ENCODE peak calls at places on chromosomes 6 and 20, in eight cellular contexts. H is fibroblast of mammary gland; V is NCI-H2029 treated with DMSO at 0.1 percent for 48 hours; G is stimulated activated CD4-positive, alpha-beta T cell treated with anti-CD3 and anti-CD28 coated beads, Interleukin-2, amount 100 ng/mL, for 24 hours; I is cardiac muscle cell; D is fibroblast of the conjunctiva; A is effector CD4-positive, alpha-beta T cell; W is amniotic stem cell. R is an unnamed sample.
A peak's percentile ranks its signal among the peaks of the same experiment; 100 is the strongest.

GRCh38 chr6:126359936-126360537 is 20.1 kb downstream of the CENPW start:
- DNase-seq in H (no peak), V (no peak), A (no peak), D (no peak), W (no peak), I (no peak), G (no peak), R (no peak)

GRCh38 chr20:37042986-37043972 is 52.5 kb downstream of the RBL1 start:
- DNase-seq in H (no peak), W (no peak), V (no peak), I (no peak), A (no peak), D (no peak), G (peak; percentile 31), R (no peak)

GRCh38 chr20:17873410-17874270 is 95.0 kb downstream of the SNX5 start:
- DNase-seq in D (peak; percentile 99), G (no peak), H (peak; percentile 97), I (peak; percentile 47), W (peak; percentile 80), V (peak; percentile 63), A (no peak), R (peak; percentile 93)

GRCh38 chr6:85451586-85452306 is 1.9 kb downstream of the NT5E start:
- DNase-seq in G (no peak), V (no peak), A (no peak), D (no peak), H (no peak), W (no peak), I (no peak), R (no peak)

GRCh38 chr6:82237013-82237412 is 10.5 kb downstream of the IBTK start:
- DNase-seq in D (no peak), I (peak; percentile 24), H (no peak), W (no peak), V (no peak), G (no peak), A (no peak), R (peak; percentile 45)

GRCh38 chr6:30757261-30757935 is 13.1 kb upstream of the IER3 start:
- DNase-seq in D (no peak), W (no peak), G (no peak), A (no peak), I (peak; percentile 65), V (no peak), H (no peak), R (no peak)

GRCh38 chr6:29737707-29738630 is 14.7 kb downstream of the HLA-F start:
- DNase-seq in I (peak; percentile 75), A (peak; percentile 61), D (peak; percentile 45), H (peak; percentile 83), G (peak; percentile 66), V (peak; percentile 23), W (peak; percentile 39), R (peak; percentile 82)

GRCh38 chr6:147509900-147510299 is 1.4 kb downstream of the SAMD5 start:
- DNase-seq in H (no peak), V (no peak), G (no peak), I (no peak), A (no peak), D (no peak), W (no peak), R (no peak)

GRCh38 chr6:123965894-123966293 is 162.2 kb downstream of the NKAIN2 start:
- DNase-seq in H (no peak), A (no peak), G (no peak), W (no peak), I (peak; percentile 63), V (peak; percentile 24), D (no peak), R (peak; percentile 2)

GRCh38 chr6:100296810-100297544 is 167.7 kb downstream of the SIM1 start:
- DNase-seq in W (no peak), D (peak; percentile 44), I (no peak), A (no peak), H (peak; percentile 93), G (no peak), V (peak; percentile 11), R (peak; percentile 82)

GRCh38 chr20:37484386-37484785 is 36.7 kb upstream of the NNAT start:
- DNase-seq in G (no peak), D (no peak), W (no peak), I (no peak), A (no peak), H (no peak), V (no peak), R (no peak)

GRCh38 chr20:61832181-61832580 is 233.5 kb downstream of the TAF4 start:
- DNase-seq in V (no peak), A (no peak), G (no peak), W (no peak), D (no peak), I (no peak), H (peak; percentile 3), R (no peak)

GRCh38 chr6:138234363-138234762 is 16.1 kb upstream of the PBOV1 start:
- DNase-seq in G (no peak), W (no peak), I (no peak), D (no peak), H (no peak), V (no peak), A (no peak), R (no peak)

R was measured in fibroblast of pulmonary artery.